ENCODE peak calls at places on chromosomes 1 and 21, in six cellular contexts. M is HCT116, Q is GM12878, X is SK-N-SH, J is K562, S is HepG2. N is an unnamed sample.
A peak's percentile ranks its signal among the peaks of the same experiment; 100 is the strongest.

GRCh38 chr1:41917051-41917530 is 1.6 kb downstream of the HIVEP3 start:
- DNase-seq in M (no peak), Q (no peak), X (no peak), J (no peak), S (no peak), N (no peak)

GRCh38 chr1:172574080-172574479 is 41.1 kb downstream of the SUCO start:
- DNase-seq in M (no peak), Q (no peak), X (no peak), J (no peak), S (no peak), N (no peak)

GRCh38 chr21:34923626-34924025 is 125.5 kb downstream of the RUNX1 start:
- DNase-seq in M (no peak), Q (no peak), X (no peak), J (no peak), S (no peak), N (no peak)

GRCh38 chr1:19367584-19368041 is 55.5 kb downstream of the SLC66A1 start:
- DNase-seq in M (no peak), Q (no peak), X (peak; percentile 64), J (no peak), S (no peak), N (no peak)

GRCh38 chr1:43851561-43852338 is 81.9 kb upstream of the ARTN start:
- DNase-seq in M (no peak), Q (no peak), X (no peak), J (no peak), S (no peak), N (no peak)

GRCh38 chr1:208837242-208837641 is 593.1 kb upstream of the PLXNA2 start:
- DNase-seq in M (no peak), Q (no peak), X (no peak), J (no peak), S (no peak), N (no peak)

GRCh38 chr1:209895709-209896108 is 42.3 kb upstream of the SYT14 start:
- DNase-seq in M (no peak), Q (no peak), X (no peak), J (no peak), S (no peak), N (no peak)

GRCh38 chr1:109546311-109547109 is 1.9 kb upstream of the GNAI3 start:
- DNase-seq in M (peak; percentile 84), Q (peak; percentile 77), X (peak; percentile 94), J (peak; percentile 92), S (peak; percentile 87), N (peak; percentile 63)

GRCh38 chr1:24875976-24876609 is 54.0 kb downstream of the RUNX3 start:
- DNase-seq in M (no peak), Q (no peak), X (no peak), J (no peak), S (no peak), N (no peak)

GRCh38 chr1:231636157-231636556 is 9.6 kb downstream of the DISC1 start:
- DNase-seq in M (no peak), Q (no peak), X (no peak), J (no peak), S (peak; percentile 67), N (no peak)

GRCh38 chr1:209755926-209756607 is at the start of gene TRAF3IP3:
- DNase-seq in M (no peak), Q (peak; percentile 83), X (no peak), J (no peak), S (no peak), N (no peak)

GRCh38 chr1:18182518-18183160 is 75.0 kb downstream of the IGSF21 start:
- DNase-seq in M (no peak), Q (no peak), X (peak; percentile 73), J (no peak), S (no peak), N (peak; percentile 4)

GRCh38 chr21:36542312-36543101 is 62.6 kb upstream of the CLDN14 start:
- DNase-seq in M (no peak), Q (peak; percentile 70), X (no peak), J (no peak), S (no peak), N (no peak)

GRCh38 chr1:218345673-218346390 is 696 bp downstream of the TGFB2 start:
- DNase-seq in M (no peak), Q (no peak), X (peak; percentile 89), J (peak; percentile 53), S (peak; percentile 7), N (no peak)

GRCh38 chr1:97392701-97393100 is 528.1 kb downstream of the DPYD start:
- DNase-seq in M (no peak), Q (no peak), X (no peak), J (no peak), S (no peak), N (no peak)

GRCh38 chr1:212950243-212951057 is at the start of gene VASH2:
- DNase-seq in M (peak; percentile 57), Q (peak; percentile 59), X (peak; percentile 97), J (peak; percentile 90), S (peak; percentile 57), N (no peak)

GRCh38 chr1:214292317-214292716 is 11.4 kb downstream of the SMYD2 start:
- DNase-seq in M (no peak), Q (no peak), X (no peak), J (no peak), S (no peak), N (no peak)

GRCh38 chr1:201562659-201563405 is 23.9 kb downstream of the NAV1 start:
- DNase-seq in M (no peak), Q (no peak), X (peak; percentile 53), J (no peak), S (no peak), N (no peak)

GRCh38 chr1:164785841-164786534 is 227.0 kb downstream of the PBX1 start:
- DNase-seq in M (no peak), Q (no peak), X (no peak), J (no peak), S (no peak), N (no peak)
- TF ChIP-seq SIN3A in M (no peak), Q (no peak), X (no peak), J (no peak), S (no peak), N (no peak)

GRCh38 chr1:235330918-235331285 is 2.5 kb downstream of the GGPS1 start:
- DNase-seq in M (no peak), Q (no peak), X (no peak), J (no peak), S (no peak), N (no peak)
- H3K4me3 ChIP-seq in M (peak overlapping the region; percentile 99), Q (peak overlapping the region; percentile 92), X (peak overlapping the region; percentile 75), J (peak overlapping the region; percentile 82), S (peak overlapping the region; percentile 91), N (peak overlapping the region; percentile 79)

GRCh38 chr1:203492486-203493130 is 1.3 kb upstream of the OPTC start:
- DNase-seq in M (no peak), Q (no peak), X (no peak), J (no peak), S (no peak), N (no peak)

GRCh38 chr1:203490607-203491006 is 3.3 kb upstream of the OPTC start:
- DNase-seq in M (no peak), Q (no peak), X (no peak), J (no peak), S (no peak), N (no peak)

GRCh38 chr1:203491664-203492485 is 2.1 kb upstream of the OPTC start:
- DNase-seq in M (no peak), Q (no peak), X (no peak), J (no peak), S (no peak), N (no peak)

GRCh38 chr1:203486618-203487370 is 7.2 kb upstream of the OPTC start:
- DNase-seq in M (no peak), Q (no peak), X (no peak), J (no peak), S (no peak), N (no peak)

GRCh38 chr1:203488539-203488938 is 5.4 kb upstream of the OPTC start:
- DNase-seq in M (no peak), Q (no peak), X (no peak), J (no peak), S (no peak), N (no peak)
- TF ChIP-seq SIN3A in M (no peak), Q (no peak), X (no peak), J (no peak), S (no peak), N (no peak)

GRCh38 chr1:192763243-192763642 is 45.6 kb upstream of the RGS2 start:
- DNase-seq in M (no peak), Q (no peak), X (no peak), J (no peak), S (no peak), N (no peak)
- H3K4me3 ChIP-seq in M (no peak overlapping the region), Q (no peak overlapping the region), X (no peak overlapping the region), J (no peak overlapping the region), S (no peak overlapping the region), N (no peak overlapping the region)

GRCh38 chr1:32361674-32362473 is 411 bp downstream of the FAM229A start:
- DNase-seq in M (no peak), Q (no peak), X (peak; percentile 63), J (peak; percentile 38), S (no peak), N (no peak)
- TF ChIP-seq SIN3A in M (no peak), Q (no peak), X (no peak), J (no peak), S (no peak), N (no peak)

DNA sequence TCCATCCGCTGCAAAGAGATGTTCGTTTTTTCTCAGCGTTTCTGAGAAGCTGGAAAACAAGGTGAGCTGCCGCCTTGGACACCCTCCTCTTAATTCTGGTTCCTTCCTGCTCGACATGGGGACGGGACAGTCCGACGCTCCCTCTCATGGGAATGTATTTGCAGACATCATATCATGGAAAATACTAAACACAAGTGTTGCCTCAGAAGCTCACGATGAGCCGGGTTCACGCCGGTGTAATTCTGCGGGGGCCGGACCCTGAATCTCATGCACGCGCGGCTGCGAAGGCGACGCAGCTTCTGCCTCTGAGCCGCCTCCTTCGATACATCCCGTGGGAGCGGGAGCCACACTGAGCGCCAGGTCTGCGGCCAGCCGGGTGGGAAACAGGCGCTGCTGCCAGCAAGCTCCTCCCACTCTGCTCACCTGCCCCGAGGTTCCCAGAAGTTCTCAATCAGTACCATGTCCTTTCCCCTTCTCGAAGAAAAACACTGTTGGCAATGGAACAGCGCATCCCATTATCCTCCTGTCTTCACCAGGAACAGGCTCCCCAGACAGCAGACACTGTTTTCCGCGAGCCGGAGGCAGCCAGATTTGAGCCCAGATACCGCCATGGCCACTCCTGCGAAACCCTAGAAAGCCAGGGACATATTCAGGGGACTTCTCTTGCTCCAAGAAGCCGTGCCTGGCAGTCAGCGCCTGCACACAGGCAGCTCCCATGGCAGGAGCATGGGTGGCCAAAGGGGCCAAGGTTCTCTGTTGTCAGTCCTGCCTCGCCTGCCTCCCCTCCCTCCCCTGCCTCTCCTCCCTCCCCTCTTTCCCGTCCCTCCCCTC is 98.0 kb downstream of the WDR4 start:
- DNase-seq in M (no peak), Q (no peak), X (peak; percentile 83), J (no peak), S (peak; percentile 32), N (no peak)
- H3K4me3 ChIP-seq in M (peak overlapping the region; percentile 8), Q (no peak overlapping the region), X (peak overlapping the region; percentile 30), J (no peak overlapping the region), S (peak overlapping the region; percentile 48), N (peak overlapping the region; percentile 24)

N was measured in Panc1.